ENCODE peak calls at places on chromosomes 7 and 10, in ten cellular contexts. C is cardiac muscle cell, K is BJ, B is ovary, F is AG04450, R is OCI-LY7, Z is kidney, P is lower leg skin, X is fibroblast of lung, U is stomach. N is an unnamed sample.

GRCh38 chr10:48541144-48541795 is 63.6 kb downstream of the ARHGAP22 start:
- DNase-seq in C (no peak), K (no peak), B (no peak), F (no peak), R (no peak), Z (peak; percentile 29), P (peak; percentile 76), X (no peak), U (peak; percentile 19), N (no peak)

GRCh38 chr10:114605155-114605797 is 52.8 kb downstream of the ABLIM1 start:
- DNase-seq in C (no peak), K (no peak), B (no peak), F (no peak), R (no peak), Z (no peak), P (no peak), X (peak; percentile 6), U (no peak), N (peak; percentile 92)

GRCh38 chr7:99762680-99763327 is 21.2 kb downstream of the CYP3A4 start:
- DNase-seq in C (peak; percentile 52), K (no peak), B (no peak), F (peak; percentile 7), R (no peak), Z (no peak), P (no peak), X (peak; percentile 82), U (peak; percentile 36), N (no peak)

GRCh38 chr7:106660862-106661720 is at the start of gene CCDC71L:
- DNase-seq in C (peak; percentile 98), K (peak; percentile 84), B (peak; percentile 97), F (peak; percentile 84), R (peak; percentile 95), Z (peak; percentile 99), P (peak; percentile 99), X (peak; percentile 91), U (peak; percentile 95), N (no peak)

GRCh38 chr10:12162927-12163326 is 32.8 kb downstream of the NUDT5 start:
- DNase-seq in C (no peak), K (no peak), B (no peak), F (no peak), R (no peak), Z (no peak), P (no peak), X (no peak), U (no peak), N (no peak)

GRCh38 chr10:48449501-48450232 is 143.2 kb downstream of the MAPK8 start:
- DNase-seq in C (no peak), K (no peak), B (no peak), F (no peak), R (no peak), Z (peak; percentile 57), P (peak; percentile 79), X (no peak), U (peak; percentile 22), N (no peak)

GRCh38 chr7:148286150-148286549 is 304.4 kb upstream of the C7orf33 start:
- DNase-seq in C (peak; percentile 10), K (no peak), B (no peak), F (no peak), R (peak; percentile 21), Z (no peak), P (no peak), X (no peak), U (no peak), N (no peak)

GRCh38 chr7:32070406-32071360 is at the start of gene PDE1C:
- DNase-seq in C (peak; percentile 27), K (no peak), B (peak; percentile 52), F (no peak), R (no peak), Z (no peak), P (no peak), X (no peak), U (no peak), N (no peak)

GRCh38 chr10:97131041-97131659 is 54.6 kb downstream of the SLIT1 start:
- DNase-seq in C (no peak), K (no peak), B (no peak), F (no peak), R (no peak), Z (peak; percentile 55), P (no peak), X (no peak), U (no peak), N (no peak)

GRCh38 chr10:80952436-80952835 is 414.7 kb downstream of the SH2D4B start:
- DNase-seq in C (no peak), K (no peak), B (no peak), F (no peak), R (no peak), Z (no peak), P (no peak), X (no peak), U (no peak), N (no peak)

GRCh38 chr10:73889014-73889413 is 14.7 kb upstream of the CAMK2G start:
- DNase-seq in C (peak; percentile 40), K (no peak), B (no peak), F (no peak), R (no peak), Z (peak; percentile 86), P (peak; percentile 92), X (peak; percentile 72), U (peak; percentile 57), N (no peak)

GRCh38 chr10:100734295-100735086 is 10.9 kb upstream of the PAX2 start:
- DNase-seq in C (no peak), K (no peak), B (no peak), F (no peak), R (no peak), Z (peak; percentile 62), P (no peak), X (no peak), U (no peak), N (no peak)

GRCh38 chr7:126605056-126605455 is 647.7 kb downstream of the GRM8 start:
- DNase-seq in C (no peak), K (no peak), B (no peak), F (no peak), R (no peak), Z (no peak), P (no peak), X (no peak), U (no peak), N (no peak)

GRCh38 chr7:26078437-26079362 is 73.3 kb upstream of the NFE2L3 start:
- DNase-seq in C (peak; percentile 42), K (no peak), B (peak; percentile 50), F (no peak), R (peak; percentile 51), Z (peak; percentile 86), P (peak; percentile 91), X (peak; percentile 18), U (peak; percentile 65), N (no peak)

GRCh38 chr10:36313142-36313541 is 671.0 kb upstream of the FZD8 start:
- DNase-seq in C (no peak), K (no peak), B (no peak), F (no peak), R (no peak), Z (no peak), P (no peak), X (no peak), U (no peak), N (no peak)

DNA sequence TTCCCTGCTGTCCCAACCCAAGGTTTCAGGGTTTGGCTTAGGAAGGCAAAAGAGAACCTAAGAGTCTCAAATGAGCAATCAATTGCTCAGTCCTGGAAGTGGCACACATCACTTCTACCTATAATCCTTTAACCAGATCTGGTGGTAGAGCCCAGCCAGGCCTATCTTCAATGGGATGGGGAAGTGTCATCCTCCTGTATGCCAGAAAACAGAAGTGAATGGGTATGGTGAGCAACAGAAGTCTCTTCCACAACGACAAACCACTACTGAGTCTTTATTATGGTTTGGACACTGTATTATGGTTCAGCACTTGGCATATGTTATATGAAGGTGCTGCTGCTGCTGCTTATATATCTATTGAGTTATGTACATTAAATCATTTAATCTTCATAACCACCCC is 3.0 kb upstream of the AKR1B1 start:
- DNase-seq in C (no peak), K (no peak), B (no peak), F (no peak), R (no peak), Z (no peak), P (no peak), X (no peak), U (no peak), N (peak; percentile 27)
- TF ChIP-seq CTCF in C (no peak), K (no peak), B (no peak), F (no peak), R (no peak), Z (no peak), P (no peak), X (no peak), U (no peak), N (no peak)

GRCh38 chr7:51785806-51786205 is 469.2 kb upstream of the COBL start:
- DNase-seq in C (no peak), K (no peak), B (no peak), F (no peak), R (no peak), Z (no peak), P (no peak), X (no peak), U (no peak), N (no peak)
- H3K4me3 ChIP-seq in C (no peak overlapping the region), K (no peak overlapping the region), B (no peak overlapping the region), F (no peak overlapping the region), R (no peak overlapping the region), Z (no peak overlapping the region), P (no peak overlapping the region), X (no peak overlapping the region), U (no peak overlapping the region), N (no peak overlapping the region)

GRCh38 chr10:132577350-132578005 is 39.9 kb downstream of the INPP5A start:
- DNase-seq in C (peak; percentile 16), K (no peak), B (no peak), F (no peak), R (no peak), Z (no peak), P (peak; percentile 80), X (no peak), U (peak; percentile 67), N (no peak)
- TF ChIP-seq CTCF in C (peak; percentile 16), K (peak; percentile 5), B (no peak), F (no peak), R (no peak), Z (peak; percentile 18), P (no peak), X (peak; percentile 10), U (peak; percentile 33), N (peak; percentile 63)

GRCh38 chr10:29843143-29843542 is 208.4 kb upstream of the SVIL start:
- DNase-seq in C (no peak), K (no peak), B (no peak), F (no peak), R (no peak), Z (no peak), P (no peak), X (no peak), U (no peak), N (no peak)
- H3K4me3 ChIP-seq in C (no peak overlapping the region), K (no peak overlapping the region), B (no peak overlapping the region), F (no peak overlapping the region), R (no peak overlapping the region), Z (no peak overlapping the region), P (no peak overlapping the region), X (no peak overlapping the region), U (no peak overlapping the region), N (no peak overlapping the region)

DNA sequence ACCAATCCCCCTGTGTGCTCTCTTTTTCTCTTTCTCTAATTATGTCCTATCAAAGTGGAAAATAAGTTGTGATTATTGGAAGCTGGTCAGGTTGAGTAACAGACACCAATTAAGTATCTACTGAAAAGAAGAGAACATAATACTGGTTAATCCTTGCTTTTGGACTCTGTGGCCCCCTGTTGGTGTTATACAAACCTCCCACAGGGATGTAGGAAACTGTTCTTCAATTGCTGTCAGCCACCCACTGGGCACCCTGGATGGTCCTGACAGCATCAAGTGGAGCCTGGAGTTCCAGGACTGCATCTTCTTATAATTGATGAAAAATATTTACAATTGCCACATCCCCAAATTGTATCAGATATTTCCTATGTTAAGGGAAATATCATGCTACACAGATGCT is 939.7 kb downstream of the KCNMA1 start:
- DNase-seq in C (no peak), K (no peak), B (no peak), F (no peak), R (no peak), Z (no peak), P (no peak), X (no peak), U (no peak), N (no peak)
- TF ChIP-seq CTCF in C (no peak), K (peak; percentile 28), B (no peak), F (no peak), R (no peak), Z (no peak), P (no peak), X (no peak), U (no peak), N (no peak)

N was measured in epithelial cell of proximal tubule.